ENCODE peak calls at places on chromosomes 7 and 10, in six cellular contexts. Y is GM23248, A is endodermal cell, M is fibroblast of lung, C is neural progenitor cell, Q is MM.1S. D is an unnamed sample.

GRCh38 chr10:43120948-43121290 is 17.3 kb upstream of the CSGALNACT2 start:
- DNase-seq in Y (no peak), A (no peak), M (no peak), C (no peak), Q (no peak), D (no peak)

GRCh38 chr10:78600121-78600665 is 468.6 kb upstream of the ZMIZ1 start:
- DNase-seq in Y (no peak), A (peak; percentile 21), M (no peak), C (no peak), Q (no peak), D (no peak)

GRCh38 chr10:66209025-66209424 is 716.8 kb upstream of the LRRTM3 start:
- DNase-seq in Y (no peak), A (no peak), M (peak; percentile 13), C (no peak), Q (no peak), D (no peak)

GRCh38 chr7:35630573-35630972 is 64.4 kb downstream of the HERPUD2 start:
- DNase-seq in Y (peak; percentile 65), A (no peak), M (peak; percentile 65), C (no peak), Q (no peak), D (no peak)

GRCh38 chr7:63040336-63040735 is 958.3 kb upstream of the ZNF722 start:
- DNase-seq in Y (no peak), A (no peak), M (no peak), C (no peak), Q (no peak), D (no peak)

GRCh38 chr7:130899638-130900401 is 165.8 kb upstream of the KLF14 start:
- DNase-seq in Y (peak; percentile 23), A (no peak), M (no peak), C (no peak), Q (no peak), D (peak; percentile 91)

GRCh38 chr10:62829622-62830021 is 13.5 kb upstream of the EGR2 start:
- DNase-seq in Y (no peak), A (no peak), M (no peak), C (no peak), Q (no peak), D (no peak)

GRCh38 chr7:158869876-158870275 is 13.5 kb downstream of the DYNC2I1 start:
- DNase-seq in Y (no peak), A (no peak), M (no peak), C (no peak), Q (no peak), D (no peak)

GRCh38 chr7:138460176-138460648 is at the start of gene TRIM24:
- DNase-seq in Y (no peak), A (no peak), M (no peak), C (no peak), Q (no peak), D (peak; percentile 96)

GRCh38 chr7:92644406-92645113 is 54.4 kb upstream of the FAM133B start:
- DNase-seq in Y (peak; percentile 72), A (no peak), M (peak; percentile 37), C (no peak), Q (no peak), D (no peak)

GRCh38 chr7:17991866-17992648 is 35.6 kb downstream of the PRPS1L1 start:
- DNase-seq in Y (peak; percentile 9), A (peak; percentile 88), M (no peak), C (peak; percentile 36), Q (no peak), D (peak; percentile 53)

GRCh38 chr10:125158528-125159485 is 1.6 kb downstream of the CTBP2 start:
- DNase-seq in Y (peak; percentile 71), A (peak; percentile 48), M (peak; percentile 50), C (peak; percentile 55), Q (no peak), D (peak; percentile 71)

GRCh38 chr10:71742301-71743098 is 22.9 kb upstream of the C10orf105 start:
- DNase-seq in Y (no peak), A (no peak), M (no peak), C (no peak), Q (no peak), D (peak; percentile 18)

GRCh38 chr7:2566890-2567662 is 8.3 kb downstream of the IQCE start:
- DNase-seq in Y (peak; percentile 32), A (no peak), M (peak; percentile 26), C (no peak), Q (peak; percentile 92), D (peak; percentile 52)

GRCh38 chr7:3446786-3447185 is 145.7 kb downstream of the SDK1 start:
- DNase-seq in Y (no peak), A (no peak), M (no peak), C (no peak), Q (no peak), D (no peak)

GRCh38 chr10:52194188-52194587 is 119.9 kb upstream of the DKK1 start:
- DNase-seq in Y (no peak), A (no peak), M (no peak), C (no peak), Q (no peak), D (no peak)

GRCh38 chr7:87574630-87575029 is 26.1 kb downstream of the ABCB1 start:
- DNase-seq in Y (peak; percentile 87), A (no peak), M (peak; percentile 62), C (no peak), Q (no peak), D (no peak)

DNA sequence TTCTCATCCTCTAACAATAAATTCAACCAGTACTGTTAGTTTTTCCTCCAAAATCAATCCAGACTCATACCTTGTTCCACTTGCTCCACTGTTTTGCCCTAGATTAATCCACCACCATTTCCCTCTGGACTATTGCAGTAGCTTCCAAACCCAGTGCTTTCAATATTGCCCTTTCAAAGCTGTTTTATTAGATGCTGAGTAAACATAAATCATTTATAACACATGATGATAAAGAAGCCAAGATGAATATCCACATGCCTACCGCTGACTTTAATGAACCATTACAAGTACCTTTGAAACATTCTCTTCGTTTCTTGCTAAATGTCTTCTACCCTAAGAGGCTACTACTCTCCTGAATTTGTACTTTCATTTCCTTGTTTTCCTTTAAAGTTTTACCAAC is 174.2 kb upstream of the FAM171A1 start:
- DNase-seq in Y (no peak), A (no peak), M (no peak), C (no peak), Q (no peak), D (no peak)
- H3K9ac ChIP-seq in Y (no peak overlapping the region), A (no peak overlapping the region), M (no peak overlapping the region), C (no peak overlapping the region), Q (no peak overlapping the region), D (no peak overlapping the region)

GRCh38 chr7:57211428-57212100 is 79.3 kb upstream of the ZNF479 start:
- DNase-seq in Y (no peak), A (no peak), M (no peak), C (no peak), Q (no peak), D (no peak)
- H3K9me3 ChIP-seq in Y (no peaks in the 10 kb centered on the region), A (peaks cover 62% of the 10 kb centered on the region), M (no peaks in the 10 kb centered on the region), C (peaks cover 14% of the 10 kb centered on the region), Q (no peaks in the 10 kb centered on the region), D (no peaks in the 10 kb centered on the region)

GRCh38 chr7:34449765-34450164 is 208.3 kb upstream of the NPSR1 start:
- DNase-seq in Y (no peak), A (no peak), M (no peak), C (no peak), Q (no peak), D (no peak)
- H3K9ac ChIP-seq in Y (no peak overlapping the region), A (no peak overlapping the region), M (no peak overlapping the region), C (no peak overlapping the region), Q (no peak overlapping the region), D (no peak overlapping the region)

DNA sequence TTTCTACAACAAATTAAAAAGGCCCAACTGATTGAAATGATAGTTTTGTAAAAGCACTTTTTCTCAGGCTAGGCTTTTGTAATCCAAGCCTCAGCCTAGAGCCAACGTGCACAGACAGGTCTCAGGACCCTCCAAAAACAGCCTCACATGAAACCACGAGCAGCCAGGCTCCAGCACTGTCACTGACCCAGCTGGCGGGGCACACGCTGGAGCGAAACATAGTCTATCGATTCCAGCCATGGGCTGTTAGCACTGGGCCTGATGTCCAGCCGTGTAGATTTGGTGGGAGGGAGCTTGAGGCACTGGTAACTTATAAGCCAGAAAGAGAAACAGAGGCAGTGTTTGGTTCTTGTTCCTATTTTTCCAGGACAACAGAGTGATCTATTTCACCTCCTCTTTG is 104.5 kb downstream of the EBF3 start:
- DNase-seq in Y (no peak), A (no peak), M (no peak), C (no peak), Q (no peak), D (no peak)
- H3K9me3 ChIP-seq in Y (no peaks in the 10 kb centered on the region), A (peaks cover 10% of the 10 kb centered on the region), M (no peaks in the 10 kb centered on the region), C (no peaks in the 10 kb centered on the region), Q (no peaks in the 10 kb centered on the region), D (no peaks in the 10 kb centered on the region)

DNA sequence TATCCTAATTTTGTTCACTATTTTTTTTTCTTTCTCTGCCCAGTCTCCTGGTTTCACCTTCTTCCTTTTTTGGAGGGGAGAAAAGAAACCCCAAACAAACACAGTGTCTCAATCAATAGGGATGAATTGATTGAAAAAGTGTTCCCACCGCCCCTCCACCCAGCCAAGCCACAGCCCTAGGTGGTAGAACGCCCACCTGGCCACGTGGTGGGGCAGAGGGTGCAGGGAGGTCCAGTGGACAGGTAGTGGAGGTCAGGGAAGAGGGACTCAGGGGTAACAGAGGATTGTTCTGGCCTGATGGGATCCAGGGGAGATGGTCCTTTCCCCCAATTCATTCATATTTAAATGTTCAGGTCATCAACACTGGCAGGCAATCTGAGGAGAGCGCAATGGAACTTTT is 1.8 kb downstream of the INHBA start:
- DNase-seq in Y (no peak), A (no peak), M (no peak), C (no peak), Q (no peak), D (no peak)
- H3K9ac ChIP-seq in Y (peak overlapping the region; percentile 79), A (no peak overlapping the region), M (peak overlapping the region; percentile 48), C (no peak overlapping the region), Q (no peak overlapping the region), D (no peak overlapping the region)

D was measured in colonic mucosa.